ENCODE peak calls at places on chromosomes 11 and 22, in seven cellular contexts. P is kidney glomerular epithelial cell; I is cardiac fibroblast; U is NCI-H748 treated with DMSO at 0.1 percent for 48 hours; L is midbrain; C is nephron progenitor cell; H is effector CD4-positive, alpha-beta T cell. B is an unnamed sample.

GRCh38 chr11:65205602-65205967 is 23.9 kb downstream of the CAPN1 start:
- DNase-seq in P (no peak), I (no peak), U (no peak), L (no peak), C (no peak), H (no peak), B (no peak)

GRCh38 chr11:845872-846271 is 3.2 kb downstream of the TSPAN4 start:
- DNase-seq in P (no peak), I (peak), U (no peak), L (no peak), C (no peak), H (no peak), B (peak)

GRCh38 chr22:19812910-19813309 is 41.8 kb downstream of the GNB1L start:
- DNase-seq in P (no peak), I (no peak), U (no peak), L (no peak), C (no peak), H (no peak), B (no peak)

GRCh38 chr11:35083181-35084061 is 55.5 kb upstream of the CD44 start:
- DNase-seq in P (no peak), I (peak), U (no peak), L (peak), C (no peak), H (peak), B (no peak)

GRCh38 chr22:27670701-27671412 is 130.7 kb downstream of the MN1 start:
- DNase-seq in P (no peak), I (peak), U (no peak), L (no peak), C (peak), H (no peak), B (peak)

GRCh38 chr22:25558341-25558740 is 6.1 kb upstream of the GRK3 start:
- DNase-seq in P (no peak), I (no peak), U (no peak), L (no peak), C (no peak), H (no peak), B (no peak)

GRCh38 chr11:120125005-120125404 is 12.9 kb downstream of the TRIM29 start:
- DNase-seq in P (peak), I (no peak), U (no peak), L (no peak), C (no peak), H (no peak), B (no peak)

GRCh38 chr11:86116996-86117705 is 48.3 kb upstream of the PICALM start:
- DNase-seq in P (peak), I (peak), U (no peak), L (no peak), C (no peak), H (no peak), B (no peak)

GRCh38 chr22:29524440-29525191 is 28.9 kb downstream of the THOC5 start:
- DNase-seq in P (no peak), I (peak), U (no peak), L (no peak), C (peak), H (no peak), B (no peak)

GRCh38 chr22:27959335-27960090 is 40.5 kb upstream of the PITPNB start:
- DNase-seq in P (no peak), I (no peak), U (no peak), L (no peak), C (no peak), H (no peak), B (no peak)

GRCh38 chr11:66743271-66743968 is 14.4 kb upstream of the SPTBN2 start:
- DNase-seq in P (peak), I (no peak), U (no peak), L (no peak), C (no peak), H (no peak), B (no peak)

GRCh38 chr22:44130076-44130711 is 50.5 kb upstream of the PARVG start:
- DNase-seq in P (no peak), I (no peak), U (peak), L (no peak), C (no peak), H (no peak), B (peak)

GRCh38 chr22:36463783-36464184 is 17.7 kb downstream of the TXN2 start:
- DNase-seq in P (no peak), I (no peak), U (no peak), L (no peak), C (no peak), H (no peak), B (no peak)

GRCh38 chr22:44088976-44089570 is 65.0 kb downstream of the PARVB start:
- DNase-seq in P (peak), I (peak), U (no peak), L (no peak), C (no peak), H (no peak), B (no peak)

GRCh38 chr11:83472831-83473230 is 186.7 kb upstream of the CCDC90B start:
- DNase-seq in P (no peak), I (no peak), U (no peak), L (no peak), C (no peak), H (no peak), B (no peak)

GRCh38 chr11:69157156-69157821 is 1.6 kb downstream of the SMIM38 start:
- DNase-seq in P (no peak), I (peak), U (peak), L (peak), C (peak), H (no peak), B (peak)

GRCh38 chr11:43789700-43790443 is 90.8 kb upstream of the ALKBH3 start:
- DNase-seq in P (peak), I (peak), U (no peak), L (no peak), C (no peak), H (no peak), B (no peak)

GRCh38 chr11:10990160-10990559 is 132.3 kb upstream of the ZBED5 start:
- DNase-seq in P (no peak), I (no peak), U (no peak), L (no peak), C (no peak), H (no peak), B (no peak)

GRCh38 chr11:78000193-78000592 is 5.7 kb upstream of the INTS4 start:
- DNase-seq in P (peak), I (peak), U (peak), L (peak), C (peak), H (peak), B (peak)

GRCh38 chr11:32968541-32968940 is 47.1 kb upstream of the DEPDC7 start:
- DNase-seq in P (no peak), I (no peak), U (no peak), L (no peak), C (no peak), H (no peak), B (no peak)

GRCh38 chr11:121038642-121039409 is 14.9 kb downstream of the TBCEL start:
- DNase-seq in P (no peak), I (no peak), U (no peak), L (no peak), C (no peak), H (no peak), B (no peak)

GRCh38 chr22:50209893-50210292 is 9.1 kb downstream of the SELENOO start:
- DNase-seq in P (peak), I (peak), U (peak), L (peak), C (peak), H (peak), B (peak)

GRCh38 chr11:93857413-93858185 is 7.2 kb upstream of the VSTM5 start:
- DNase-seq in P (no peak), I (peak), U (no peak), L (no peak), C (no peak), H (no peak), B (no peak)

GRCh38 chr11:15819679-15820286 is 536.6 kb downstream of the SOX6 start:
- DNase-seq in P (no peak), I (peak), U (peak), L (peak), C (peak), H (no peak), B (peak)

GRCh38 chr11:38723361-38723760 is 2125.3 kb upstream of the RAG2 start:
- DNase-seq in P (no peak), I (no peak), U (no peak), L (no peak), C (no peak), H (no peak), B (no peak)

GRCh38 chr22:21444701-21445436 is 22.3 kb upstream of the TMEM191C start:
- DNase-seq in P (no peak), I (no peak), U (no peak), L (no peak), C (no peak), H (no peak), B (no peak)

GRCh38 chr11:17406082-17406817 is 17.8 kb upstream of the KCNJ11 start:
- DNase-seq in P (no peak), I (no peak), U (no peak), L (no peak), C (no peak), H (no peak), B (no peak)

GRCh38 chr22:17807571-17808410 is 33.5 kb upstream of the BID start:
- DNase-seq in P (peak), I (peak), U (no peak), L (no peak), C (no peak), H (no peak), B (no peak)

GRCh38 chr11:123822022-123822421 is 15.9 kb upstream of the OR6M1 start:
- DNase-seq in P (no peak), I (no peak), U (no peak), L (no peak), C (no peak), H (no peak), B (no peak)

GRCh38 chr22:39444937-39445465 is 11.8 kb upstream of the MGAT3 start:
- DNase-seq in P (no peak), I (no peak), U (no peak), L (no peak), C (no peak), H (no peak), B (no peak)

GRCh38 chr11:119120639-119121007 is 757 bp upstream of the HINFP start:
- DNase-seq in P (no peak), I (peak), U (no peak), L (peak), C (peak), H (no peak), B (no peak)

GRCh38 chr11:57203359-57203758 is 21.6 kb downstream of the LRRC55 start:
- DNase-seq in P (no peak), I (peak), U (no peak), L (no peak), C (no peak), H (no peak), B (peak)

GRCh38 chr11:68692881-68693483 is 8.6 kb downstream of the GAL start:
- DNase-seq in P (no peak), I (no peak), U (no peak), L (no peak), C (no peak), H (no peak), B (no peak)

GRCh38 chr22:28923826-28924732 is 40.7 kb downstream of the ZNRF3 start:
- DNase-seq in P (no peak), I (no peak), U (no peak), L (peak), C (peak), H (no peak), B (peak)

GRCh38 chr11:131668867-131669780 is 298.7 kb downstream of the NTM start:
- DNase-seq in P (no peak), I (peak), U (no peak), L (no peak), C (peak), H (no peak), B (no peak)

GRCh38 chr11:126768702-126769101 is 231.9 kb downstream of the KIRREL3 start:
- DNase-seq in P (no peak), I (no peak), U (no peak), L (no peak), C (no peak), H (no peak), B (no peak)

GRCh38 chr11:44645832-44646231 is 80.4 kb downstream of the CD82 start:
- DNase-seq in P (no peak), I (no peak), U (no peak), L (no peak), C (no peak), H (no peak), B (no peak)

GRCh38 chr22:17540481-17540880 is 22.8 kb upstream of the SLC25A18 start:
- DNase-seq in P (no peak), I (no peak), U (no peak), L (no peak), C (no peak), H (no peak), B (no peak)

GRCh38 chr11:70431611-70432010 is 33.3 kb downstream of the CTTN start:
- DNase-seq in P (no peak), I (no peak), U (no peak), L (no peak), C (no peak), H (no peak), B (no peak)